ENCODE peak calls at places on chromosomes 16 and 17, in six cellular contexts. Q is fibroblast of the aortic adventitia, I is ovary, S is substantia nigra, A is stromal cell of bone marrow, K is left ventricle myocardium superior. L is an unnamed sample.

GRCh38 chr17:56595831-56596740 is 2.6 kb downstream of the NOG start:
- DNase-seq in Q (no peak), K (no peak), A (no peak), I (no peak), S (no peak), L (no peak)

GRCh38 chr17:77542551-77543490 is 402.1 kb downstream of the SEC14L1 start:
- DNase-seq in K (peak), A (peak), Q (peak), S (peak), I (peak), L (peak)

GRCh38 chr17:3979276-3979583 is 15.0 kb upstream of the ATP2A3 start:
- DNase-seq in I (no peak), S (no peak), K (peak), Q (no peak), A (no peak), L (no peak)

GRCh38 chr17:60391419-60392041 is 403 bp downstream of the USP32 start:
- DNase-seq in K (no peak), I (no peak), Q (no peak), A (no peak), S (no peak), L (no peak)

GRCh38 chr16:82031116-82032084 is 3.7 kb upstream of the HSD17B2 start:
- DNase-seq in K (no peak), S (no peak), A (peak), Q (peak), I (no peak), L (no peak)

GRCh38 chr17:3750926-3751325 is 27.2 kb downstream of the HASPIN start:
- DNase-seq in K (no peak), I (no peak), S (no peak), Q (no peak), A (no peak), L (no peak)

GRCh38 chr16:86934581-86935322 is 356.4 kb downstream of the FOXL1 start:
- DNase-seq in A (no peak), I (no peak), S (no peak), Q (no peak), K (peak), L (no peak)

GRCh38 chr16:28974007-28974436 is 556 bp upstream of the SPNS1 start:
- DNase-seq in K (peak), Q (peak), I (peak), A (peak), S (no peak), L (peak)

GRCh38 chr17:42795061-42795460 is 3.4 kb downstream of the COA3 start:
- DNase-seq in Q (no peak), I (no peak), A (no peak), S (no peak), K (no peak), L (no peak)

GRCh38 chr17:35841505-35841904 is 27.2 kb downstream of the HEATR9 start:
- DNase-seq in Q (peak), I (no peak), K (no peak), S (no peak), A (peak), L (no peak)